ENCODE peak calls at places on chromosomes 1 and 21, in six cellular contexts. F is iris pigment epithelial cell, K is body of pancreas, U is ACHN, A is HEK293T, R is Right ventricle myocardium superior. N is an unnamed sample.

GRCh38 chr21:39141502-39141901 is 41.7 kb downstream of the PSMG1 start:
- DNase-seq in F (peak; percentile 27), K (no peak), U (no peak), A (no peak), R (no peak), N (no peak)

GRCh38 chr1:55694297-55694696 is 479.1 kb upstream of the USP24 start:
- DNase-seq in F (peak; percentile 74), K (peak; percentile 76), U (no peak), A (no peak), R (no peak), N (peak; percentile 3)

GRCh38 chr1:220796530-220796929 is 9.8 kb downstream of the MTARC1 start:
- DNase-seq in F (no peak), K (no peak), U (no peak), A (no peak), R (no peak), N (no peak)

GRCh38 chr1:160125761-160126160 is 10.2 kb downstream of the ATP1A2 start:
- DNase-seq in F (peak; percentile 17), K (no peak), U (peak; percentile 58), A (no peak), R (no peak), N (no peak)

GRCh38 chr1:117652421-117652820 is 46.6 kb downstream of the TENT5C start:
- DNase-seq in F (no peak), K (no peak), U (no peak), A (no peak), R (no peak), N (no peak)

GRCh38 chr1:85449356-85449755 is 15.6 kb downstream of the DDAH1 start:
- DNase-seq in F (no peak), K (peak; percentile 44), U (no peak), A (no peak), R (no peak), N (no peak)

GRCh38 chr1:38000529-38001453 is 4.5 kb downstream of the FHL3 start:
- DNase-seq in F (peak; percentile 89), K (no peak), U (peak; percentile 51), A (no peak), R (no peak), N (peak; percentile 68)

GRCh38 chr1:28115267-28115666 is 26.9 kb upstream of the EYA3 start:
- DNase-seq in F (peak; percentile 70), K (no peak), U (no peak), A (no peak), R (no peak), N (no peak)

GRCh38 chr21:23936224-23936623 is 1671.1 kb downstream of the MRPL39 start:
- DNase-seq in F (peak; percentile 10), K (peak; percentile 8), U (peak; percentile 25), A (peak; percentile 18), R (no peak), N (peak; percentile 2)

N was measured in foreskin keratinocyte.